ENCODE peak calls at places on chromosomes 5 and 9, in five cellular contexts. R is NCI-H774; T is NAMALWA; N is iPS-NIHi11; C is naive thymus-derived CD8-positive, alpha-beta T cell. L is an unnamed sample.

GRCh38 chr5:17229308-17229707 is 11.9 kb downstream of the BASP1 start:
- DNase-seq in N (no peak), C (no peak), T (no peak), R (no peak), L (no peak)

GRCh38 chr5:122498163-122498562 is 186.1 kb downstream of the SNCAIP start:
- DNase-seq in T (no peak), C (no peak), R (no peak), N (peak), L (no peak)

GRCh38 chr9:82104252-82104651 is 115.7 kb downstream of the SPATA31D1 start:
- DNase-seq in N (no peak), R (no peak), C (no peak), T (no peak), L (no peak)

GRCh38 chr5:118796081-118796480 is 192.3 kb downstream of the DTWD2 start:
- DNase-seq in N (peak), R (no peak), C (no peak), T (no peak), L (no peak)

GRCh38 chr5:81208904-81209303 is 24.2 kb upstream of the CKMT2 start:
- DNase-seq in T (no peak), R (no peak), C (no peak), N (no peak), L (no peak)

GRCh38 chr9:135547756-135548736 is 2.1 kb downstream of the OBP2A start:
- DNase-seq in C (no peak), T (no peak), N (no peak), R (no peak), L (no peak)

GRCh38 chr9:99807276-99807852 is 14.3 kb upstream of the NR4A3 start:
- DNase-seq in T (peak), C (peak), R (no peak), N (peak), L (peak)

GRCh38 chr5:32110081-32110696 is 63.9 kb downstream of the GOLPH3 start:
- DNase-seq in R (no peak), N (no peak), T (no peak), C (no peak), L (no peak)

GRCh38 chr5:144230806-144231205 is 60.1 kb downstream of the KCTD16 start:
- DNase-seq in C (no peak), R (peak), T (no peak), N (no peak), L (no peak)

GRCh38 chr9:136002886-136003285 is 41.7 kb upstream of the UBAC1 start:
- DNase-seq in C (no peak), T (no peak), N (no peak), R (no peak), L (no peak)

GRCh38 chr9:90517103-90517502 is 125.5 kb downstream of the DIRAS2 start:
- DNase-seq in R (no peak), T (no peak), N (peak), C (no peak), L (no peak)

GRCh38 chr5:95110112-95110511 is 174.8 kb downstream of the MCTP1 start:
- DNase-seq in N (no peak), R (no peak), T (peak), C (no peak), L (no peak)

GRCh38 chr9:101387871-101388506 is 3.2 kb upstream of the BAAT start:
- DNase-seq in N (peak), C (peak), T (peak), R (peak), L (peak)

GRCh38 chr5:35736280-35736679 is 118.6 kb downstream of the SPEF2 start:
- DNase-seq in R (no peak), N (no peak), T (no peak), C (no peak), L (no peak)

GRCh38 chr5:170439944-170440269 is 50.7 kb upstream of the KCNMB1 start:
- DNase-seq in R (no peak), N (no peak), C (no peak), T (no peak), L (no peak)

GRCh38 chr9:95815153-95815552 is 60.3 kb upstream of the ERCC6L2 start:
- DNase-seq in C (no peak), T (no peak), R (no peak), N (no peak), L (no peak)

GRCh38 chr5:123088031-123088805 is 823 bp upstream of the PRDM6 start:
- DNase-seq in C (no peak), N (peak), R (no peak), T (no peak), L (no peak)